ENCODE peak calls at places on chromosomes 4 and X, in ten cellular contexts. U is endothelial cell, B is gastrocnemius medialis, I is upper lobe of left lung, L is GM12864, J is fibroblast of lung, Q is natural killer cell, S is chondrocyte, D is bronchial epithelial cell, N is lung. T is an unnamed sample.
A peak's percentile ranks its signal among the peaks of the same experiment; 100 is the strongest.

GRCh38 chr4:89797117-89797516 is 39.8 kb downstream of the SNCA start:
- DNase-seq in U (no peak), B (no peak), I (no peak), L (no peak), J (peak; percentile 40), Q (no peak), S (no peak), D (peak; percentile 87), N (no peak), T (no peak)

GRCh38 chrX:20042221-20042620 is 51.4 kb upstream of the BCLAF3 start:
- DNase-seq in U (no peak), B (no peak), I (no peak), L (no peak), J (no peak), Q (no peak), S (no peak), D (no peak), N (no peak), T (no peak)

GRCh38 chr4:77600521-77601451 is 4.8 kb upstream of the CXCL13 start:
- DNase-seq in U (peak; percentile 19), B (no peak), I (no peak), L (no peak), J (peak; percentile 52), Q (no peak), S (no peak), D (peak; percentile 64), N (no peak), T (no peak)

GRCh38 chrX:107597264-107597663 is 31.0 kb upstream of the PRPS1 start:
- DNase-seq in U (no peak), B (no peak), I (no peak), L (no peak), J (no peak), Q (no peak), S (no peak), D (no peak), N (no peak), T (no peak)

GRCh38 chr4:176534566-176534965 is 214.8 kb downstream of the SPCS3 start:
- DNase-seq in U (no peak), B (no peak), I (no peak), L (no peak), J (peak; percentile 92), Q (no peak), S (no peak), D (peak; percentile 32), N (no peak), T (no peak)

GRCh38 chr4:74537459-74537858 is 92.5 kb downstream of the AREG start:
- DNase-seq in U (no peak), B (no peak), I (no peak), L (no peak), J (no peak), Q (no peak), S (no peak), D (peak; percentile 65), N (no peak), T (no peak)

GRCh38 chrX:131763674-131764073 is 219.8 kb downstream of the OR13H1 start:
- DNase-seq in U (no peak), B (no peak), I (no peak), L (no peak), J (no peak), Q (no peak), S (no peak), D (no peak), N (peak; percentile 85), T (no peak)

GRCh38 chr4:38759077-38759789 is 23.6 kb downstream of the TLR10 start:
- DNase-seq in U (peak; percentile 68), B (peak; percentile 23), I (no peak), L (no peak), J (peak; percentile 74), Q (peak; percentile 27), S (no peak), D (peak; percentile 33), N (peak; percentile 59), T (no peak)

GRCh38 chrX:20067709-20068315 is 48.9 kb downstream of the MAP7D2 start:
- DNase-seq in U (no peak), B (peak; percentile 33), I (no peak), L (no peak), J (peak; percentile 83), Q (no peak), S (no peak), D (peak; percentile 87), N (peak; percentile 78), T (no peak)

GRCh38 chrX:46645614-46646013 is 72.0 kb downstream of the CHST7 start:
- DNase-seq in U (no peak), B (no peak), I (no peak), L (no peak), J (no peak), Q (no peak), S (no peak), D (no peak), N (peak; percentile 59), T (no peak)

GRCh38 chr4:138561906-138562305 is 319.8 kb upstream of the SLC7A11 start:
- DNase-seq in U (no peak), B (no peak), I (peak; percentile 56), L (no peak), J (no peak), Q (no peak), S (peak; percentile 70), D (no peak), N (no peak), T (no peak)

GRCh38 chr4:133151301-133151680 is 2.2 kb downstream of the PCDH10 start:
- DNase-seq in U (peak; percentile 25), B (no peak), I (peak; percentile 62), L (no peak), J (peak; percentile 15), Q (no peak), S (no peak), D (no peak), N (no peak), T (peak; percentile 24)

GRCh38 chrX:125289209-125289608 is 30.5 kb upstream of the TEX13C start:
- DNase-seq in U (no peak), B (no peak), I (no peak), L (no peak), J (no peak), Q (no peak), S (no peak), D (no peak), N (no peak), T (no peak)

DNA sequence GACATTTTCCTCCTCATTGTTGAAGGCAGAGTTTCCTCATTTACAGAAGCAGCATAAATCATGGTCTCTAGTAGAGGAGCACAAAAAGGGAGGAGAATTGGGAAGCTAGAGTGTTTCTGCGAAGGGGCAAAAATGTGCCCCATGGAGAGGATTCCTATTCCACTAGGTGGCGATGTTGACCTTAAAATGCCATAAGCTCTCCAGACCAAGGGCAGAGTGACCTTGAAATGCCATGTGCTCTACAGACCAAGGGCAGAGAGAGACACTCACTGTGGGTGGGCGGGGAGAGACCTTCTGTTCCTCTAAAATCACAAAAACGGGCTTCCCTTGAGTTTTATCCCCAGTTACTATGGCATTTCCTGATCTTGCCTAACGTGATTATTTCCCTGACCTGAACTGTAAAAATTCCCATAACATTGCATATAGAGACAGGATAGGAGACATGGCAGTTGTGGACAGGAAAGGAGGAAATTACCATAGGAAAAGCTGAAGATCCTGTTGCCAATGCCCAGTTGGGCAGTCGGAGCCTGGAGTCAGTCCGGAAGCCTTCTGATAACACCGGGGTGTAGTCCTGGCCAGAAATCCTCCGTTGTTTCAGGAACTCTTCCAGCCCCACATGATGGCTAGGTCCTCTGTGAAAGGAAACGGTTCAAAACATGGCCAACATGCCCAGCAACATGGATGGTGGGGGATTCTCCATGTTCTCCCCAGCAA is 567.7 kb downstream of the MAGEB5 start:
- DNase-seq in U (no peak), B (no peak), I (no peak), L (peak; percentile 1), J (peak; percentile 65), Q (no peak), S (no peak), D (peak; percentile 0), N (no peak), T (no peak)
- TF ChIP-seq CTCF in U (peak; percentile 27), B (no peak), I (no peak), L (peak; percentile 52), J (peak; percentile 6), Q (no peak), S (peak; percentile 72), D (peak; percentile 21), N (peak; percentile 21), T (peak; percentile 42)

GRCh38 chr4:168318266-168318895 is at the start of gene DDX60:
- DNase-seq in U (peak; percentile 66), B (peak; percentile 57), I (peak; percentile 93), L (peak; percentile 67), J (peak; percentile 85), Q (peak; percentile 79), S (peak; percentile 93), D (peak; percentile 72), N (peak; percentile 76), T (no peak)
- TF ChIP-seq CTCF in U (no peak), B (peak; percentile 64), I (peak; percentile 59), L (peak; percentile 10), J (peak; percentile 57), Q (peak; percentile 35), S (peak; percentile 75), D (peak; percentile 67), N (no peak), T (no peak)

DNA sequence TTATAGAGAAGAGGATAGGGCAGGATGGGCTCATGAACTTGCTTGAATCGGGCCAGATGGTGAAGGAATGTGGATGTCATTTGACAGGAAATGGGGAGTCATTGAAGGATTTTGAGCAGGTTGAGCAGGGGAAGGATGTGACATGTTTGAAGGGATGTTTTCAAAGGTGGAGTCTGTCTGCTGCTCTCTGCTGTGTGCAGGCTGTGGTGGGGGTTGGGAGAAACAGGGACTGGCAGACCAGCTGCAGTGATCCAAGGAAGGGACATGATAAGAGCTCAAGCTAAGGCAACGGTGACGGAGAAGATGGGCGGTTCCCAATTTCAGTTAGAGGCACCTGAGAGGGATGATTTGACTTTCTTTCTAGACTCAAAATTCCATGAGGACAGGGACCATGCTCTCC is 14.0 kb upstream of the XPNPEP2 start:
- DNase-seq in U (no peak), B (no peak), I (no peak), L (no peak), J (no peak), Q (no peak), S (no peak), D (no peak), N (no peak), T (no peak)
- TF ChIP-seq CTCF in U (no peak), B (no peak), I (no peak), L (no peak), J (no peak), Q (no peak), S (no peak), D (no peak), N (no peak), T (no peak)

DNA sequence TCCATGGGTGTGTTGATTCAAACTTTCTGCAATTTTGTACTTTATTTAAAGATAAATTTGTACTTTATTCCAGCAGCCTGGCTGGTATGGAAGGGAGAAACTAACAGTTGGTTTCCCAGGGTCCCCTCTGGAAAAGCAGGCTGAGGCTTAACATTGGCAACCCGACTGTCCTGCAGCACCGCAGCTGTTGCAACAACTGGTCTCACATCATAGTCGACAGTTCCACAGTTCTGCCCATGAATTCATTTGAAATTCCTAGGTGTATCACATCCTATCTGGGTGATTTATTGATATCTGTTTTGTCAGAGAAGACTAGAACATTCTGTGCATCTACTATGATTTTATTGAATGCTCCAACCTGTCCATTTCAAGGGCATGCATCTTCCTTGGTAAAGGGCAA is 98.8 kb upstream of the GATB start:
- DNase-seq in U (no peak), B (no peak), I (no peak), L (no peak), J (no peak), Q (no peak), S (no peak), D (no peak), N (no peak), T (no peak)
- TF ChIP-seq CTCF in U (no peak), B (no peak), I (no peak), L (no peak), J (no peak), Q (no peak), S (no peak), D (no peak), N (no peak), T (no peak)

GRCh38 chr4:172666711-172667368 is 501.8 kb upstream of the GALNT7 start:
- DNase-seq in U (no peak), B (no peak), I (no peak), L (no peak), J (no peak), Q (no peak), S (no peak), D (peak; percentile 36), N (no peak), T (no peak)
- TF ChIP-seq CTCF in U (no peak), B (no peak), I (no peak), L (no peak), J (no peak), Q (no peak), S (no peak), D (no peak), N (no peak), T (no peak)

T was measured in D721Med.